ENCODE peak calls at places on chromosome 17, in five cellular contexts. X, Q, P, O and D are unnamed samples.

GRCh38 chr17:67751101-67752074 is 33.7 kb downstream of the NOL11 start:
- DNase-seq in X (no peak), Q (no peak), P (no peak), O (no peak), D (no peak)

GRCh38 chr17:6173653-6174052 is 103.5 kb downstream of the WSCD1 start:
- DNase-seq in X (no peak), Q (no peak), P (no peak), O (no peak), D (no peak)

GRCh38 chr17:49454050-49454449 is 39.4 kb upstream of the PHB1 start:
- DNase-seq in X (no peak), Q (peak), P (no peak), O (no peak), D (peak)

GRCh38 chr17:50445730-50446305 is 19.8 kb downstream of the ACSF2 start:
- DNase-seq in X (no peak), Q (no peak), P (no peak), O (no peak), D (no peak)

GRCh38 chr17:57104461-57105175 is 19.6 kb downstream of the AKAP1 start:
- DNase-seq in X (peak), Q (no peak), P (no peak), O (no peak), D (no peak)

GRCh38 chr17:80460286-80460881 is 16.0 kb downstream of the NPTX1 start:
- DNase-seq in X (no peak), Q (no peak), P (no peak), O (no peak), D (no peak)

GRCh38 chr17:7144203-7144602 is 29.6 kb upstream of the ASGR2 start:
- DNase-seq in X (no peak), Q (no peak), P (no peak), O (no peak), D (no peak)

GRCh38 chr17:4247361-4247980 is 16.3 kb downstream of the ANKFY1 start:
- DNase-seq in X (no peak), Q (no peak), P (no peak), O (no peak), D (no peak)

GRCh38 chr17:7858487-7858832 is 657 bp downstream of the CYB5D1 start:
- DNase-seq in X (peak), Q (peak), P (no peak), O (peak), D (peak)

GRCh38 chr17:73142763-73143395 is 21.9 kb upstream of the SSTR2 start:
- DNase-seq in X (peak), Q (no peak), P (no peak), O (no peak), D (peak)

GRCh38 chr17:29569245-29569950 is 897 bp downstream of the TP53I13 start:
- DNase-seq in X (no peak), Q (no peak), P (no peak), O (peak), D (no peak)

GRCh38 chr17:51258756-51259573 is 884 bp downstream of the MBTD1 start:
- DNase-seq in X (peak), Q (no peak), P (no peak), O (peak), D (peak)

GRCh38 chr17:73740370-73740769 is 96.1 kb upstream of the SDK2 start:
- DNase-seq in X (no peak), Q (no peak), P (no peak), O (no peak), D (no peak)

GRCh38 chr17:35612924-35613521 is 25.9 kb downstream of the AP2B1 start:
- DNase-seq in X (peak), Q (peak), P (no peak), O (peak), D (peak)

GRCh38 chr17:40922239-40922638 is 15.2 kb downstream of the KRT23 start:
- DNase-seq in X (peak), Q (no peak), P (no peak), O (no peak), D (peak)

GRCh38 chr17:47717845-47718621 is 15.0 kb upstream of the TBX21 start:
- DNase-seq in X (no peak), Q (no peak), P (no peak), O (no peak), D (no peak)

GRCh38 chr17:42814633-42815399 is 9.3 kb downstream of the BECN1 start:
- DNase-seq in X (peak), Q (no peak), P (no peak), O (no peak), D (peak)

GRCh38 chr17:38916771-38917170 is 8.6 kb upstream of the LASP1NB start:
- DNase-seq in X (no peak), Q (no peak), P (no peak), O (no peak), D (no peak)

GRCh38 chr17:52157161-52157560 is 1.4 kb downstream of the CA10 start:
- DNase-seq in X (no peak), Q (no peak), P (no peak), O (no peak), D (no peak)

GRCh38 chr17:17537311-17538099 is 41.3 kb upstream of the RASD1 start:
- DNase-seq in X (no peak), Q (no peak), P (no peak), O (peak), D (no peak)

GRCh38 chr17:48532261-48532660 is 1.4 kb upstream of the HOXB1 start:
- DNase-seq in X (no peak), Q (no peak), P (no peak), O (no peak), D (no peak)

GRCh38 chr17:36972905-36973304 is 24.2 kb downstream of the AATF start:
- DNase-seq in X (no peak), Q (no peak), P (no peak), O (no peak), D (no peak)

GRCh38 chr17:78853926-78854394 is 13.3 kb upstream of the USP36 start:
- DNase-seq in X (no peak), Q (no peak), P (no peak), O (peak), D (no peak)

GRCh38 chr17:65366102-65366844 is 195.2 kb downstream of the AXIN2 start:
- DNase-seq in X (no peak), Q (no peak), P (no peak), O (no peak), D (no peak)

GRCh38 chr17:15431201-15431600 is 36.2 kb downstream of the CDRT4 start:
- DNase-seq in X (no peak), Q (no peak), P (no peak), O (no peak), D (no peak)

GRCh38 chr17:42673885-42674754 is 2.7 kb downstream of the PLEKHH3 start:
- DNase-seq in X (peak), Q (no peak), P (no peak), O (peak), D (peak)

GRCh38 chr17:18187226-18187625 is 3.6 kb downstream of the ALKBH5 start:
- DNase-seq in X (no peak), Q (no peak), P (no peak), O (no peak), D (peak)

GRCh38 chr17:7438050-7438614 is 1.2 kb upstream of the FGF11 start:
- DNase-seq in X (no peak), Q (peak), P (peak), O (peak), D (no peak)